ENCODE peak calls at places on chromosomes 11 and 22, in eight cellular contexts. One of them, this sample, is unnamed.

GRCh38 chr11:94140154-94140655 is 11.6 kb downstream of the PANX1 start:
- DNase-seq in A172: no peak
- DNase-seq in NCI-H69: no peak
- DNase-seq in psoas muscle: no peak
- DNase-seq in AG04450: no peak
- DNase-seq in stomach: no peak
- DNase-seq in GM13977: no peak
- DNase-seq in ELR: no peak
- DNase-seq in this sample: no peak

GRCh38 chr11:109304159-109304558 is 117.8 kb upstream of the C11orf87 start:
- DNase-seq in ELR: peak
- DNase-seq in stomach: no peak
- DNase-seq in GM13977: no peak
- DNase-seq in NCI-H69: peak
- DNase-seq in A172: no peak
- DNase-seq in psoas muscle: no peak
- DNase-seq in AG04450: peak
- DNase-seq in this sample: peak

GRCh38 chr11:65377036-65377435 is 5.4 kb downstream of the SLC25A45 start:
- DNase-seq in A172: no peak
- DNase-seq in ELR: no peak
- DNase-seq in GM13977: no peak
- DNase-seq in stomach: no peak
- DNase-seq in AG04450: no peak
- DNase-seq in NCI-H69: no peak
- DNase-seq in psoas muscle: no peak
- DNase-seq in this sample: no peak

GRCh38 chr22:20761536-20761935 is 12.4 kb upstream of the SERPIND1 start:
- DNase-seq in A172: no peak
- DNase-seq in GM13977: no peak
- DNase-seq in ELR: peak
- DNase-seq in psoas muscle: no peak
- DNase-seq in stomach: no peak
- DNase-seq in NCI-H69: no peak
- DNase-seq in AG04450: no peak
- DNase-seq in this sample: no peak

GRCh38 chr11:102911758-102912481 is 37.1 kb upstream of the MMP12 start:
- DNase-seq in A172: peak
- DNase-seq in AG04450: no peak
- DNase-seq in NCI-H69: no peak
- DNase-seq in psoas muscle: no peak
- DNase-seq in ELR: peak
- DNase-seq in GM13977: no peak
- DNase-seq in stomach: no peak
- DNase-seq in this sample: no peak

GRCh38 chr22:36017661-36018091 is 10.9 kb downstream of the RBFOX2 start:
- DNase-seq in AG04450: no peak
- DNase-seq in GM13977: no peak
- DNase-seq in stomach: no peak
- DNase-seq in NCI-H69: peak
- DNase-seq in psoas muscle: no peak
- DNase-seq in A172: no peak
- DNase-seq in ELR: no peak
- DNase-seq in this sample: no peak

GRCh38 chr11:134642206-134642605 is 230.2 kb upstream of the B3GAT1 start:
- DNase-seq in A172: no peak
- DNase-seq in AG04450: no peak
- DNase-seq in NCI-H69: no peak
- DNase-seq in ELR: no peak
- DNase-seq in GM13977: no peak
- DNase-seq in stomach: no peak
- DNase-seq in psoas muscle: no peak
- DNase-seq in this sample: no peak

GRCh38 chr22:46049726-46050450 is 72.9 kb upstream of the WNT7B start:
- DNase-seq in A172: no peak
- DNase-seq in stomach: peak
- DNase-seq in GM13977: no peak
- DNase-seq in psoas muscle: peak
- DNase-seq in AG04450: no peak
- DNase-seq in NCI-H69: peak
- DNase-seq in ELR: no peak
- DNase-seq in this sample: no peak

GRCh38 chr11:47251751-47252150 is 3.1 kb upstream of the ACP2 start:
- DNase-seq in psoas muscle: no peak
- DNase-seq in A172: no peak
- DNase-seq in NCI-H69: no peak
- DNase-seq in AG04450: no peak
- DNase-seq in GM13977: no peak
- DNase-seq in ELR: no peak
- DNase-seq in stomach: no peak
- DNase-seq in this sample: no peak

GRCh38 chr11:117892651-117893050 is 16.2 kb upstream of the FXYD6 start:
- DNase-seq in GM13977: no peak
- DNase-seq in NCI-H69: no peak
- DNase-seq in AG04450: no peak
- DNase-seq in A172: no peak
- DNase-seq in ELR: no peak
- DNase-seq in psoas muscle: peak
- DNase-seq in stomach: no peak
- DNase-seq in this sample: no peak

GRCh38 chr11:18282626-18283025 is 16.6 kb downstream of the SAA1 start:
- DNase-seq in ELR: no peak
- DNase-seq in psoas muscle: no peak
- DNase-seq in AG04450: no peak
- DNase-seq in GM13977: no peak
- DNase-seq in A172: no peak
- DNase-seq in NCI-H69: no peak
- DNase-seq in stomach: no peak
- DNase-seq in this sample: no peak

GRCh38 chr11:75508051-75508561 is 17.6 kb downstream of the GDPD5 start:
- DNase-seq in GM13977: no peak
- DNase-seq in psoas muscle: no peak
- DNase-seq in stomach: no peak
- DNase-seq in AG04450: no peak
- DNase-seq in NCI-H69: no peak
- DNase-seq in A172: no peak
- DNase-seq in ELR: no peak
- DNase-seq in this sample: no peak

GRCh38 chr22:36324414-36324813 is 63.4 kb downstream of the MYH9 start:
- DNase-seq in AG04450: no peak
- DNase-seq in GM13977: no peak
- DNase-seq in NCI-H69: no peak
- DNase-seq in ELR: no peak
- DNase-seq in stomach: no peak
- DNase-seq in psoas muscle: no peak
- DNase-seq in A172: no peak
- DNase-seq in this sample: no peak

GRCh38 chr11:74636633-74637184 is 44.3 kb downstream of the POLD3 start:
- DNase-seq in GM13977: no peak
- DNase-seq in psoas muscle: no peak
- DNase-seq in A172: peak
- DNase-seq in ELR: peak
- DNase-seq in AG04450: peak
- DNase-seq in NCI-H69: peak
- DNase-seq in stomach: no peak
- DNase-seq in this sample: peak

GRCh38 chr11:60634151-60634550 is 65.3 kb upstream of the MS4A8 start:
- DNase-seq in A172: no peak
- DNase-seq in GM13977: peak
- DNase-seq in NCI-H69: peak
- DNase-seq in AG04450: no peak
- DNase-seq in ELR: peak
- DNase-seq in stomach: no peak
- DNase-seq in psoas muscle: no peak
- DNase-seq in this sample: no peak

GRCh38 chr11:127106142-127106541 is 105.6 kb upstream of the KIRREL3 start:
- DNase-seq in AG04450: no peak
- DNase-seq in psoas muscle: no peak
- DNase-seq in A172: no peak
- DNase-seq in stomach: no peak
- DNase-seq in GM13977: no peak
- DNase-seq in ELR: no peak
- DNase-seq in NCI-H69: peak
- DNase-seq in this sample: no peak

GRCh38 chr22:46010951-46011626 is 34.1 kb upstream of the WNT7B start:
- DNase-seq in A172: no peak
- DNase-seq in stomach: peak
- DNase-seq in NCI-H69: no peak
- DNase-seq in AG04450: no peak
- DNase-seq in ELR: no peak
- DNase-seq in GM13977: no peak
- DNase-seq in psoas muscle: peak
- DNase-seq in this sample: no peak

GRCh38 chr11:62602141-62603071 is 741 bp upstream of the MTA2 start:
- DNase-seq in GM13977: peak
- DNase-seq in NCI-H69: peak
- DNase-seq in ELR: peak
- DNase-seq in stomach: peak
- DNase-seq in AG04450: no peak
- DNase-seq in A172: no peak
- DNase-seq in psoas muscle: peak
- DNase-seq in this sample: peak

GRCh38 chr11:112163875-112164521 is at the start of gene IL18:
- DNase-seq in NCI-H69: no peak
- DNase-seq in AG04450: no peak
- DNase-seq in A172: peak
- DNase-seq in ELR: no peak
- DNase-seq in stomach: peak
- DNase-seq in psoas muscle: peak
- DNase-seq in GM13977: no peak
- DNase-seq in this sample: no peak

GRCh38 chr22:16586170-16586569 is 6.4 kb downstream of the CCT8L2 start:
- DNase-seq in NCI-H69: no peak
- DNase-seq in GM13977: no peak
- DNase-seq in A172: no peak
- DNase-seq in ELR: no peak
- DNase-seq in psoas muscle: no peak
- DNase-seq in AG04450: no peak
- DNase-seq in stomach: no peak
- DNase-seq in this sample: no peak

This sample was measured in fibroblast of pulmonary artery.